ENCODE peak calls at places on chromosomes 5 and 9, in five cellular contexts. O is GM13977, J is fibroblast of pulmonary artery, B is cardiac fibroblast, X is neural crest cell. Y is an unnamed sample.

GRCh38 chr5:116600876-116601275 is 26.3 kb upstream of the SEMA6A start:
- DNase-seq in B (no peak), O (no peak), J (peak), X (no peak), Y (no peak)

GRCh38 chr5:169119287-169120048 is 181.5 kb downstream of the SLIT3 start:
- DNase-seq in B (no peak), X (no peak), J (no peak), O (no peak), Y (no peak)

GRCh38 chr5:116632890-116633289 is 58.3 kb upstream of the SEMA6A start:
- DNase-seq in X (no peak), O (no peak), J (no peak), B (no peak), Y (no peak)

GRCh38 chr9:91740713-91741112 is 209.3 kb downstream of the ROR2 start:
- DNase-seq in X (no peak), B (peak), J (peak), O (no peak), Y (no peak)

GRCh38 chr5:77958642-77959315 is 182.6 kb upstream of the TBCA start:
- DNase-seq in X (peak), O (no peak), J (no peak), B (no peak), Y (no peak)

GRCh38 chr5:139387611-139388197 is 2.0 kb downstream of the MZB1 start:
- DNase-seq in O (no peak), X (no peak), J (no peak), B (no peak), Y (no peak)

GRCh38 chr5:111735829-111736228 is 21.2 kb downstream of the NREP start:
- DNase-seq in J (peak), B (peak), X (no peak), O (no peak), Y (no peak)

GRCh38 chr5:72206994-72207393 is 99.7 kb downstream of the MAP1B start:
- DNase-seq in X (no peak), J (no peak), O (no peak), B (no peak), Y (no peak)

GRCh38 chr5:15074651-15075050 is 203.1 kb upstream of the ANKH start:
- DNase-seq in X (no peak), J (peak), B (no peak), O (no peak), Y (no peak)

GRCh38 chr5:168359820-168360460 is 68.5 kb downstream of the WWC1 start:
- DNase-seq in O (no peak), X (no peak), B (no peak), J (no peak), Y (no peak)

GRCh38 chr9:100486479-100487176 is 13.7 kb downstream of the TMEFF1 start:
- DNase-seq in X (no peak), B (no peak), J (no peak), O (no peak), Y (no peak)
- TF ChIP-seq CTCF in X (no peak), B (no peak), J (no peak), O (peak), Y (no peak)

GRCh38 chr9:10274156-10274555 is 338.6 kb downstream of the PTPRD start:
- DNase-seq in B (peak), O (no peak), X (no peak), J (no peak), Y (no peak)

GRCh38 chr9:10272830-10273229 is 340.0 kb downstream of the PTPRD start:
- DNase-seq in O (no peak), X (no peak), B (no peak), J (no peak), Y (no peak)

GRCh38 chr9:10274983-10275382 is 337.8 kb downstream of the PTPRD start:
- DNase-seq in J (no peak), X (no peak), O (no peak), B (no peak), Y (no peak)
- TF ChIP-seq CTCF in J (peak), X (peak), O (no peak), B (no peak), Y (no peak)

GRCh38 chr5:101534486-101535110 is 631.5 kb upstream of the ST8SIA4 start:
- DNase-seq in B (no peak), X (no peak), J (no peak), O (no peak), Y (no peak)
- TF ChIP-seq CTCF in B (no peak), X (no peak), J (no peak), O (no peak), Y (no peak)

GRCh38 chr5:42874621-42875198 is 63.0 kb upstream of the SELENOP start:
- DNase-seq in X (no peak), O (no peak), J (no peak), B (no peak), Y (no peak)
- TF ChIP-seq CTCF in X (no peak), O (no peak), J (no peak), B (no peak), Y (no peak)

GRCh38 chr9:86636051-86636450 is 281.8 kb upstream of the TUT7 start:
- DNase-seq in O (no peak), X (no peak), B (no peak), J (no peak), Y (no peak)

GRCh38 chr9:86639287-86639686 is 285.1 kb upstream of the TUT7 start:
- DNase-seq in B (no peak), X (no peak), J (no peak), O (no peak), Y (no peak)

GRCh38 chr9:86638109-86638508 is 283.9 kb upstream of the TUT7 start:
- DNase-seq in O (no peak), B (no peak), X (no peak), J (no peak), Y (no peak)

GRCh38 chr9:86636614-86637013 is 282.4 kb upstream of the TUT7 start:
- DNase-seq in O (no peak), X (no peak), J (no peak), B (peak), Y (no peak)

GRCh38 chr9:86637515-86637914 is 283.3 kb upstream of the TUT7 start:
- DNase-seq in O (no peak), J (peak), X (peak), B (peak), Y (peak)
- TF ChIP-seq CTCF in O (peak), J (peak), X (peak), B (peak), Y (peak)

GRCh38 chr9:36091028-36091953 is 45.2 kb upstream of the GLIPR2 start:
- DNase-seq in X (no peak), J (peak), O (no peak), B (peak), Y (no peak)
- TF ChIP-seq CTCF in X (no peak), J (no peak), O (no peak), B (no peak), Y (no peak)

DNA sequence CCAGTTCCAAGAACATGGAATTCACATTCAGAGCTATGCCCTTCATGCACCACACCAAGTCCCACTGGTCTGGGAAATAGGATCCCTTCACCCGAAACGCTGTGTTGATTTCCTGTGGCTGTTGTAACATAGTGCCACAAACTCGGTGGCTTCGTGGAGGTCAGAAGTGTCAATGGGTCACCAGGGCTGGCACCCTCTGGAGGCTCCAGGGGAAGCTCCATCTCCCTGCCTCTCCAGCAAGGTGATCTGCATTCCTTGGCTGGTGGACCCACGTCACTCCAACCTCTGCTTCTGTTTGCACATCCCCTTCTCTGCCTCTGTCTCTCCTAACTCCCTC is 28.9 kb upstream of the ALDH1B1 start:
- DNase-seq in X (no peak), B (no peak), O (no peak), J (no peak), Y (no peak)
- TF ChIP-seq CTCF in X (no peak), B (no peak), O (no peak), J (no peak), Y (no peak)